ENCODE peak calls at places on chromosomes 2 and 18, in six cellular contexts. G is effector memory CD4-positive, alpha-beta T cell; T is HEK293T; Q is stimulated activated naive B cell treated with anti-CD40 and anti-IgM and Interleukin-4, amounts not matched to agents 10 μg/mL and 1 μg/mL and 100 μg/mL, for 72 hours; V is astrocyte; J is activated CD4-positive, alpha-beta T cell treated with anti-CD3 and anti-CD28 coated beads, Interleukin-2, amount 50 U/mL, for 24 hours. Z is an unnamed sample.

GRCh38 chr2:236684534-236685256 is 115.1 kb downstream of the ACKR3 start:
- DNase-seq in G (no peak), T (no peak), Q (no peak), V (no peak), J (no peak), Z (no peak)

GRCh38 chr2:221444106-221444505 is 128.0 kb downstream of the EPHA4 start:
- DNase-seq in G (no peak), T (no peak), Q (no peak), V (peak), J (no peak), Z (no peak)

GRCh38 chr2:50952596-50952995 is 79.3 kb downstream of the NRXN1 start:
- DNase-seq in G (no peak), T (no peak), Q (no peak), V (peak), J (no peak), Z (no peak)

GRCh38 chr2:12552092-12552491 is 164.6 kb upstream of the TRIB2 start:
- DNase-seq in G (no peak), T (no peak), Q (no peak), V (no peak), J (no peak), Z (no peak)

GRCh38 chr18:57771183-57771582 is 31.9 kb downstream of the ATP8B1 start:
- DNase-seq in G (no peak), T (no peak), Q (no peak), V (no peak), J (no peak), Z (no peak)

GRCh38 chr2:61178603-61179545 is 16.9 kb downstream of the C2orf74 start:
- DNase-seq in G (no peak), T (no peak), Q (no peak), V (peak), J (no peak), Z (no peak)

GRCh38 chr18:43578636-43579203 is 301.4 kb upstream of the SYT4 start:
- DNase-seq in G (no peak), T (no peak), Q (no peak), V (peak), J (no peak), Z (no peak)

GRCh38 chr18:46477425-46478011 is 179.5 kb downstream of the LOXHD1 start:
- DNase-seq in G (no peak), T (no peak), Q (no peak), V (no peak), J (no peak), Z (no peak)

GRCh38 chr18:77619523-77619922 is 369.9 kb downstream of the GALR1 start:
- DNase-seq in G (no peak), T (no peak), Q (no peak), V (no peak), J (no peak), Z (no peak)